ENCODE peak calls at places on chromosome 22, in six cellular contexts. T, B, A, Y, Q and E are unnamed samples. For H3K36me3, the result is how much of the 10 kb centered on the place peaks cover.

GRCh38 chr22:50730013-50730891 is 7.8 kb upstream of the ACR start:
- DNase-seq in T (no peak), B (no peak), A (no peak), Y (no peak), Q (peak), E (peak)

GRCh38 chr22:39173050-39173706 is 20.7 kb upstream of the CBX7 start:
- DNase-seq in T (no peak), B (no peak), A (no peak), Y (no peak), Q (no peak), E (no peak)

GRCh38 chr22:26313291-26313690 is 115.8 kb upstream of the ASPHD2 start:
- DNase-seq in T (no peak), B (no peak), A (no peak), Y (no peak), Q (no peak), E (no peak)

GRCh38 chr22:48403521-48403921 is 1424.2 kb downstream of the BRD1 start:
- DNase-seq in T (no peak), B (no peak), A (no peak), Y (no peak), Q (no peak), E (no peak)

GRCh38 chr22:25219211-25219689 is at the start of gene CRYBB2:
- DNase-seq in T (no peak), B (no peak), A (no peak), Y (no peak), Q (no peak), E (no peak)

GRCh38 chr22:17267661-17268330 is 48.6 kb upstream of the ADA2 start:
- DNase-seq in T (no peak), B (no peak), A (no peak), Y (no peak), Q (peak), E (no peak)

GRCh38 chr22:30208631-30209603 is 37.6 kb downstream of the LIF start:
- DNase-seq in T (no peak), B (no peak), A (peak), Y (peak), Q (peak), E (peak)

GRCh38 chr22:46052331-46052771 is 75.4 kb upstream of the WNT7B start:
- DNase-seq in T (no peak), B (no peak), A (peak), Y (no peak), Q (peak), E (peak)

GRCh38 chr22:32473388-32473952 is 1.1 kb upstream of the FBXO7 start:
- DNase-seq in T (peak), B (no peak), A (peak), Y (no peak), Q (no peak), E (no peak)

GRCh38 chr22:22143448-22143847 is 101.1 kb upstream of the VPREB1 start:
- DNase-seq in T (no peak), B (no peak), A (no peak), Y (no peak), Q (no peak), E (no peak)

GRCh38 chr22:24325105-24325757 is 54.6 kb downstream of the SPECC1L start:
- DNase-seq in T (peak), B (no peak), A (no peak), Y (no peak), Q (no peak), E (no peak)

GRCh38 chr22:45493286-45493771 is 9.4 kb upstream of the FBLN1 start:
- DNase-seq in T (no peak), B (no peak), A (no peak), Y (no peak), Q (peak), E (no peak)

GRCh38 chr22:43861529-43861928 is 784 bp downstream of the SULT4A1 start:
- DNase-seq in T (no peak), B (no peak), A (peak), Y (no peak), Q (no peak), E (no peak)
- TF ChIP-seq CTCF in T (no peak), B (no peak), A (no peak), Y (no peak), Q (no peak), E (no peak)

GRCh38 chr22:44143596-44143995 is 37.1 kb upstream of the PARVG start:
- DNase-seq in T (no peak), B (no peak), A (no peak), Y (no peak), Q (no peak), E (no peak)

GRCh38 chr22:44145544-44145943 is 35.2 kb upstream of the PARVG start:
- DNase-seq in T (peak), B (no peak), A (no peak), Y (no peak), Q (no peak), E (no peak)

GRCh38 chr22:44144046-44144569 is 36.6 kb upstream of the PARVG start:
- DNase-seq in T (no peak), B (no peak), A (no peak), Y (no peak), Q (no peak), E (no peak)

GRCh38 chr22:44142421-44143116 is 38.2 kb upstream of the PARVG start:
- DNase-seq in T (no peak), B (no peak), A (no peak), Y (no peak), Q (no peak), E (no peak)

DNA sequence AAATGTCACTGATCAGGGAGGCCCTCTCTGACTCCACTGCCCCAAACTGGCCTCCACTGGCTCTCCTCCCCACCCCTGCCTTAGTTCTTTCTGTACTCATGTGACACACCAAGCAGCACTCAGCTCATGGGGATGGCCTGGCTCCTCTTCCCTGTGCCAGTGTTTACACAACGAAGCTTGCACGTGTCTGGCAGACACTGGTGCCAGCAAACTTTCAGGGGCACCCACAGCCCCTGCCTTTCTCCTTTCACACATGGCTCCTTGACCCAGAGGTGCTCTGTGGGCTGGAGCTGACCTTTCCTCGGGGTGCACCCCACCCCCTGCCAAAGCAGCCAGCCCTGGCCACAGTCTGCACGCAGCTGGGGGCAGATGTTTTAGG is 37.6 kb upstream of the PARVG start:
- DNase-seq in T (no peak), B (no peak), A (peak), Y (no peak), Q (no peak), E (no peak)
- H3K36me3 ChIP-seq in T (under half), B (under half), A (under half), Y (under half), Q (under half), E (under half)

DNA sequence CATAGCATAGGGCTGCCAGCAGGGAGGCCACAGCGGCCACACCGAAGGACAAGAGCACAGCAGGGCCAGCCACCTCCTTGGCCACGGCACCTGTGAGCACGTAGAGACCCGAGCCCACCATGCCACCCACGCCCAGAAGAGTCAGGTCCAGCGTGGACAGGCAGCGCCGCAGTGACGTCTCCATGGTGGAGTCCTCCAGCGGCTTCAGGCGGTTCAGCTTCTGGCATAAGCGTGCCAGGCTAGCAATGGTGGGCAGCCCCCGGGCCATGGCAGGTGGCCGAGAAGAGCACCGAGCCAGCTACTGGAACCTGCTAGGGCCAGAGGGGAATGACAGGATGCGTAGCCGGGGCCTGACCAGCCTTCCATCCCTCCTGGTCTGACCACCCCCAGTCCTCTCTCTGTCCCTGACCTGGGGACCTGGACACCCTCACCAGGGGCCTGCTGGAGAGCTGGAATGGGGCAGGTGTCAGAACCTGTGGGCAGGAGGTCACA is 770 bp downstream of the SLC7A4 start:
- DNase-seq in T (no peak), B (no peak), A (no peak), Y (no peak), Q (no peak), E (no peak)
- TF ChIP-seq CTCF in T (no peak), B (no peak), A (no peak), Y (no peak), Q (no peak), E (no peak)

GRCh38 chr22:19352217-19352616 is 60.7 kb upstream of the CLTCL1 start:
- DNase-seq in T (no peak), B (no peak), A (no peak), Y (no peak), Q (no peak), E (no peak)

GRCh38 chr22:19354201-19354600 is 62.7 kb upstream of the CLTCL1 start:
- DNase-seq in T (no peak), B (no peak), A (no peak), Y (no peak), Q (no peak), E (no peak)

GRCh38 chr22:19352766-19353165 is 61.2 kb upstream of the CLTCL1 start:
- DNase-seq in T (no peak), B (no peak), A (no peak), Y (no peak), Q (no peak), E (no peak)

GRCh38 chr22:19351604-19352003 is 60.1 kb upstream of the CLTCL1 start:
- DNase-seq in T (no peak), B (no peak), A (no peak), Y (no peak), Q (no peak), E (no peak)

DNA sequence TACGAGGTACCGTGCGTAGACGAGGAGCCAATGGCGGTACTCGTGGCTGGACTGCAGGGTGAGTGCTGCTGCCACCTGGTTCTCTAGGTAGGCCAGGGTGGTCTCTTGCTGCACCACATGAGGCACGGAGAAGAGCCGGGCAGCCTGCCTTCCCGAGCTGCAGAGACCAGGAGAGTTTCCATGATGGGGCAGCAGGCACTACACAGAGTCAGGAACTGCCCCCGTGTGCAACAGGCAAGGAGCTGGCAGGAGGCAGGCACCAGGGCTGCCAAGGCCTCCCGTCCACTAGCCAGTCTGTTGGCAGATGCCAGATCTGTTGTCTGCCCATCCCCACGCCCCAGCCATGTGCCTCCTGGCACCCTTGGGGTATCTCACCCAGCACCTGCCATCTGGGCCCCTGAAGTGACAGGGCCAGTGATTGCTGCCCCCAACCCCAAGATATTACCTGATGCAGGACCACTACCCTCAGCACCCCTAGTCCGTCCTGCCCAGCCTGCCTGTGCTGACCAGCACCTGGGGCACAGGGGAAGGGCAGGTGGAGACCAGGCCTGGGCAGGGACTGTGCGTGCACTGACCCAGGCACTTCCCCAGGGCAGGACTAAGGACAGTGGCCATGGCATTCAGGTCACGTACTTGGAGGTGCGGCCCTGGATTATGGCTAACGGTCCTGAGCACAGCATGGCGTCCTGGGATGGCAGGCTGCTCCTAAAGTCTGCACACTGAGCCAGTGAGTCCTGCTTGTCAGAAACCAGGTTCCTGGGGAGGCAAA is 62.0 kb upstream of the CLTCL1 start:
- DNase-seq in T (no peak), B (no peak), A (no peak), Y (no peak), Q (no peak), E (no peak)
- H3K36me3 ChIP-seq in T (half or more), B (under half), A (under half), Y (half or more), Q (half or more), E (half or more)

GRCh38 chr22:20657963-20658362 is 116.0 kb upstream of the SERPIND1 start:
- DNase-seq in T (no peak), B (no peak), A (no peak), Y (no peak), Q (no peak), E (no peak)
- TF ChIP-seq CTCF in T (no peak), B (no peak), A (no peak), Y (no peak), Q (no peak), E (no peak)

GRCh38 chr22:19397729-19398094 is 33.8 kb downstream of the HIRA start:
- DNase-seq in T (peak), B (no peak), A (no peak), Y (no peak), Q (peak), E (no peak)
- H3K36me3 ChIP-seq in T (under half), B (under half), A (under half), Y (half or more), Q (under half), E (under half)